ENCODE peak calls at places on chromosomes 4 and X, in four cellular contexts. Q is EL, V is stomach, X is AG20443. N is an unnamed sample.

GRCh38 chr4:14871676-14872430 is 130.4 kb upstream of the CPEB2 start:
- DNase-seq in Q (peak), V (peak), X (no peak), N (no peak)

GRCh38 chr4:32140636-32141035 is 1420.5 kb downstream of the PCDH7 start:
- DNase-seq in Q (no peak), V (no peak), X (peak), N (no peak)

GRCh38 chrX:43899878-43900815 is 17.9 kb upstream of the MAOB start:
- DNase-seq in Q (no peak), V (no peak), X (no peak), N (no peak)

GRCh38 chrX:45710081-45710801 is 509.6 kb upstream of the DIPK2B start:
- DNase-seq in Q (peak), V (no peak), X (peak), N (no peak)

GRCh38 chrX:129769467-129770154 is 10.1 kb upstream of the SASH3 start:
- DNase-seq in Q (no peak), V (no peak), X (no peak), N (no peak)

GRCh38 chr4:184792334-184792733 is 33.4 kb downstream of the ACSL1 start:
- DNase-seq in Q (no peak), V (no peak), X (no peak), N (no peak)

GRCh38 chrX:113741744-113742143 is 842.1 kb upstream of the HTR2C start:
- DNase-seq in Q (peak), V (no peak), X (peak), N (no peak)

GRCh38 chr4:26576171-26576829 is 7.6 kb upstream of the TBC1D19 start:
- DNase-seq in Q (peak), V (no peak), X (peak), N (no peak)

GRCh38 chr4:102623622-102624021 is 122.5 kb downstream of the NFKB1 start:
- DNase-seq in Q (peak), V (no peak), X (no peak), N (no peak)

GRCh38 chr4:56026596-56026995 is 77.9 kb downstream of the CEP135 start:
- DNase-seq in Q (peak), V (no peak), X (no peak), N (no peak)

GRCh38 chr4:140726776-140727500 is 29.2 kb downstream of the TBC1D9 start:
- DNase-seq in Q (peak), V (no peak), X (no peak), N (peak)

GRCh38 chr4:74202062-74202586 is 44.2 kb downstream of the MTHFD2L start:
- DNase-seq in Q (no peak), V (no peak), X (no peak), N (no peak)

GRCh38 chr4:25290490-25291067 is 22.0 kb upstream of the ZCCHC4 start:
- DNase-seq in Q (no peak), V (no peak), X (no peak), N (no peak)

GRCh38 chrX:47229427-47229826 is 3.4 kb upstream of the USP11 start:
- DNase-seq in Q (no peak), V (no peak), X (no peak), N (no peak)

GRCh38 chr4:11158971-11159370 is 269.7 kb downstream of the HS3ST1 start:
- DNase-seq in Q (no peak), V (no peak), X (no peak), N (no peak)

GRCh38 chrX:130079824-130080406 is 30.4 kb downstream of the ELF4 start:
- DNase-seq in Q (peak), V (peak), X (peak), N (peak)

GRCh38 chr4:179415016-179415841 is 1973.0 kb upstream of the AGA start:
- DNase-seq in Q (no peak), V (no peak), X (no peak), N (no peak)

GRCh38 chrX:96987228-96987627 is 103.5 kb downstream of the RPA4 start:
- DNase-seq in Q (peak), V (no peak), X (no peak), N (no peak)

GRCh38 chrX:63993936-63994335 is 208.9 kb upstream of the ARHGEF9 start:
- DNase-seq in Q (no peak), V (no peak), X (no peak), N (no peak)

N was measured in thyroid gland.